ENCODE peak calls at places on chromosomes 5 and 9, in four cellular contexts. One of them, this sample, is unnamed.

GRCh38 chr5:141560725-141561483 is 57.9 kb downstream of the DIAPH1 start:
- DNase-seq in pancreas: peak
- DNase-seq in H9: peak
- DNase-seq in IMR-90: peak
- DNase-seq in this sample: peak

GRCh38 chr9:111959960-111960359 is 63.3 kb downstream of the UGCG start:
- DNase-seq in IMR-90: peak
- DNase-seq in pancreas: no peak
- DNase-seq in H9: no peak
- DNase-seq in this sample: no peak

GRCh38 chr5:6832994-6833393 is 119.8 kb downstream of the TENT4A start:
- DNase-seq in IMR-90: no peak
- DNase-seq in H9: no peak
- DNase-seq in pancreas: no peak
- DNase-seq in this sample: no peak

GRCh38 chr5:135834639-135835529 is at the start of gene SLC25A48:
- DNase-seq in pancreas: peak
- DNase-seq in IMR-90: peak
- DNase-seq in H9: peak
- DNase-seq in this sample: no peak

GRCh38 chr9:18459958-18460584 is 13.9 kb upstream of the ADAMTSL1 start:
- DNase-seq in H9: no peak
- DNase-seq in IMR-90: peak
- DNase-seq in pancreas: no peak
- DNase-seq in this sample: peak

GRCh38 chr9:751137-752051 is 90.1 kb upstream of the DMRT1 start:
- DNase-seq in H9: no peak
- DNase-seq in IMR-90: peak
- DNase-seq in pancreas: no peak
- DNase-seq in this sample: peak

GRCh38 chr9:98109052-98109451 is 10.0 kb downstream of the TRIM14 start:
- DNase-seq in IMR-90: no peak
- DNase-seq in H9: no peak
- DNase-seq in pancreas: no peak
- DNase-seq in this sample: no peak

GRCh38 chr9:93091453-93092081 is 4.5 kb upstream of the CARD19 start:
- DNase-seq in IMR-90: peak
- DNase-seq in H9: peak
- DNase-seq in pancreas: no peak
- DNase-seq in this sample: peak

GRCh38 chr9:102101723-102102122 is 363.3 kb upstream of the GRIN3A start:
- DNase-seq in IMR-90: no peak
- DNase-seq in pancreas: no peak
- DNase-seq in H9: no peak
- DNase-seq in this sample: no peak

GRCh38 chr5:5881294-5881693 is 458.8 kb downstream of the ICE1 start:
- DNase-seq in IMR-90: no peak
- DNase-seq in H9: peak
- DNase-seq in pancreas: no peak
- DNase-seq in this sample: no peak

GRCh38 chr5:137155621-137156020 is 343.5 kb downstream of the SPOCK1 start:
- DNase-seq in IMR-90: no peak
- DNase-seq in pancreas: no peak
- DNase-seq in H9: peak
- DNase-seq in this sample: no peak

GRCh38 chr9:33856247-33856646 is 39.3 kb downstream of the UBE2R2 start:
- DNase-seq in H9: no peak
- DNase-seq in IMR-90: no peak
- DNase-seq in pancreas: no peak
- DNase-seq in this sample: no peak

GRCh38 chr9:89315482-89315881 is 2.8 kb upstream of the SECISBP2 start:
- DNase-seq in H9: no peak
- DNase-seq in IMR-90: no peak
- DNase-seq in pancreas: no peak
- DNase-seq in this sample: no peak

GRCh38 chr5:56698463-56699381 is 116.6 kb upstream of the MAP3K1 start:
- DNase-seq in pancreas: no peak
- DNase-seq in IMR-90: no peak
- DNase-seq in H9: no peak
- DNase-seq in this sample: no peak

GRCh38 chr5:75368391-75368790 is 31.4 kb downstream of the HMGCR start:
- DNase-seq in pancreas: no peak
- DNase-seq in H9: no peak
- DNase-seq in IMR-90: peak
- DNase-seq in this sample: peak

GRCh38 chr5:163379298-163380155 is 57.9 kb upstream of the CCNG1 start:
- DNase-seq in H9: no peak
- DNase-seq in pancreas: no peak
- DNase-seq in IMR-90: peak
- DNase-seq in this sample: peak

GRCh38 chr9:133888048-133888778 is 103.9 kb downstream of the VAV2 start:
- DNase-seq in pancreas: no peak
- DNase-seq in H9: no peak
- DNase-seq in IMR-90: no peak
- DNase-seq in this sample: no peak

GRCh38 chr9:115296831-115297565 is 179.0 kb upstream of the TNC start:
- DNase-seq in pancreas: no peak
- DNase-seq in H9: peak
- DNase-seq in IMR-90: no peak
- DNase-seq in this sample: peak

GRCh38 chr9:109745335-109746283 is 34.4 kb upstream of the PALM2AKAP2 start:
- DNase-seq in pancreas: no peak
- DNase-seq in IMR-90: peak
- DNase-seq in H9: no peak
- DNase-seq in this sample: no peak

GRCh38 chr9:109320338-109320733 is 523 bp downstream of the EPB41L4B start:
- DNase-seq in IMR-90: no peak
- DNase-seq in H9: no peak
- DNase-seq in pancreas: peak
- DNase-seq in this sample: no peak

GRCh38 chr9:136344544-136345280 is 17.4 kb downstream of the GPSM1 start:
- DNase-seq in H9: no peak
- DNase-seq in pancreas: peak
- DNase-seq in IMR-90: no peak
- DNase-seq in this sample: no peak

GRCh38 chr5:84382363-84383295 is 2.1 kb downstream of the EDIL3 start:
- DNase-seq in IMR-90: peak
- DNase-seq in pancreas: peak
- DNase-seq in H9: peak
- DNase-seq in this sample: no peak

GRCh38 chr9:105401651-105402050 is 46.2 kb upstream of the FSD1L start:
- DNase-seq in pancreas: no peak
- DNase-seq in H9: no peak
- DNase-seq in IMR-90: peak
- DNase-seq in this sample: peak
- TF ChIP-seq CTCF in pancreas: no peak
- TF ChIP-seq CTCF in H9: peak
- TF ChIP-seq CTCF in IMR-90: peak
- TF ChIP-seq CTCF in this sample: peak

DNA sequence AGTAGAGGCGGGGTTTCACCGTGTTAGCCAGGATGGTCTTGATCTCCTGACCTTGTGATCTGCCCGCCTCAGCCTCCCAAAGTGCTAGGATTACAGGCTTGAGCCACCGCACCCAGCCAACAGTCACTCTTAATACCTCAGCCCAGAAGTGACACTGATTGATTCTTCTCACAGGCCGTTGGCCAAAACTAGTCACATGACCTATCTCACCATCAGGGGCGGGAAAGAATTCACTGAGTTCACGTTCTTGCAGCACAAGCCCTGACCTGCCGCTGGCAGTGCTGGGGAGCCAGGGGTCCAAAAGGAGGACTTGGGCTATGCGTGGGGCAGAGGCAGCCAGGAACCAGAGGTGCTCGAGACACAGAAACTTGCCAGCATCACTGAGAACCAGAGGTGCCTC is 55.0 kb upstream of the CPLX2 start:
- DNase-seq in pancreas: no peak
- DNase-seq in IMR-90: no peak
- DNase-seq in H9: no peak
- DNase-seq in this sample: no peak
- TF ChIP-seq CTCF in pancreas: no peak
- TF ChIP-seq CTCF in IMR-90: no peak
- TF ChIP-seq CTCF in H9: no peak
- TF ChIP-seq CTCF in this sample: no peak

GRCh38 chr5:19555876-19556275 is 432.1 kb downstream of the CDH18 start:
- DNase-seq in H9: no peak
- DNase-seq in pancreas: no peak
- DNase-seq in IMR-90: no peak
- DNase-seq in this sample: no peak

GRCh38 chr5:19555436-19555835 is 432.6 kb downstream of the CDH18 start:
- DNase-seq in pancreas: no peak
- DNase-seq in H9: no peak
- DNase-seq in IMR-90: no peak
- DNase-seq in this sample: no peak

GRCh38 chr5:19554524-19554923 is 433.5 kb downstream of the CDH18 start:
- DNase-seq in pancreas: no peak
- DNase-seq in IMR-90: no peak
- DNase-seq in H9: no peak
- DNase-seq in this sample: no peak
- TF ChIP-seq CTCF in pancreas: no peak
- TF ChIP-seq CTCF in IMR-90: no peak
- TF ChIP-seq CTCF in H9: peak
- TF ChIP-seq CTCF in this sample: no peak

GRCh38 chr9:117723986-117724654 is 19.9 kb downstream of the TLR4 start:
- DNase-seq in IMR-90: no peak
- DNase-seq in H9: no peak
- DNase-seq in pancreas: no peak
- DNase-seq in this sample: no peak
- TF ChIP-seq CTCF in IMR-90: no peak
- TF ChIP-seq CTCF in H9: no peak
- TF ChIP-seq CTCF in pancreas: no peak
- TF ChIP-seq CTCF in this sample: no peak

GRCh38 chr5:176877793-176878331 is 21.3 kb downstream of the HK3 start:
- DNase-seq in pancreas: no peak
- DNase-seq in IMR-90: no peak
- DNase-seq in H9: no peak
- DNase-seq in this sample: no peak

GRCh38 chr5:176879663-176880392 is 19.3 kb downstream of the HK3 start:
- DNase-seq in pancreas: no peak
- DNase-seq in H9: no peak
- DNase-seq in IMR-90: no peak
- DNase-seq in this sample: no peak

GRCh38 chr5:176876506-176877431 is 22.4 kb downstream of the HK3 start:
- DNase-seq in IMR-90: no peak
- DNase-seq in pancreas: no peak
- DNase-seq in H9: no peak
- DNase-seq in this sample: no peak

GRCh38 chr5:176878906-176879662 is 20.1 kb downstream of the HK3 start:
- DNase-seq in H9: no peak
- DNase-seq in pancreas: no peak
- DNase-seq in IMR-90: no peak
- DNase-seq in this sample: no peak

GRCh38 chr5:176878463-176878862 is 20.7 kb downstream of the HK3 start:
- DNase-seq in H9: no peak
- DNase-seq in pancreas: no peak
- DNase-seq in IMR-90: no peak
- DNase-seq in this sample: no peak
- TF ChIP-seq CTCF in H9: no peak
- TF ChIP-seq CTCF in pancreas: no peak
- TF ChIP-seq CTCF in IMR-90: no peak
- TF ChIP-seq CTCF in this sample: no peak

DNA sequence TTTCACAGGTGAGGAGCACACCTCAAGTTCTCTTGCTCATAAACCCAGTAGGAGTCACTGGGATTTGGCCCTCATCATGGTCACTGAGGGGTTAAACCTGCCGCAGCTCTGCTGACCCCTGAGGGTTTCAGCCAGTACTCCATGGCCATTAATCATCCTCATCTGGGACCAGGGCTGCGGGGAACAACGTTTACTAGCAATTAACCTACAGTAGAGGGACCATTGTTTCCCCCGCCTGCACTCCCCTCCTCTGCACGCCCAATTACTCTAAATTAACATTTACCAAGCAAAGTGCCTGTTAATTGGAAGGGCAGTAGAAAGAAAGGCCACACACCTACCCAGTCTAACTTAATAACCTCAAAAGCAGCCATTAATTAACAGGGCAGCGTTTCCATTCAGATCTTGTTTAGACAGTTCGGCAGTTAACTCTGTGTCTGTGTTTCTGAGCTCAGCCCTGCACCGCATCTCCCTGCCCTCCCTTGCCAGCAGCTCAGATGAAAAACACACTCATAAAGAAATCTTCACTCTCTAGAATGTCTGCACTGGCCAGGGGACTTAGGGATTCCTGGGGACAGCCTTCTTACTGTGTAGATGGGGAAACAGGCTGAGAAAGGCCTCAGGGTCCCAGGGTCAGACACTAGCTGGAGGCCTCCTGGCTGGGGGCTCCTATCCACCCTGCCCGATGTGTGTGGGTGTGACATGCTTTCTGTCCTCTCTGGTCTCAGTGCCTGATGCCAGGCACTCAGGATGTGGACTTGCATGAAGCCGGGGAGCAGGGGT is 51.6 kb downstream of the ALG2 start:
- DNase-seq in pancreas: no peak
- DNase-seq in IMR-90: no peak
- DNase-seq in H9: peak
- DNase-seq in this sample: no peak
- TF ChIP-seq CTCF in pancreas: no peak
- TF ChIP-seq CTCF in IMR-90: no peak
- TF ChIP-seq CTCF in H9: peak
- TF ChIP-seq CTCF in this sample: peak

GRCh38 chr5:171157233-171157632 is 151.8 kb upstream of the TLX3 start:
- DNase-seq in H9: no peak
- DNase-seq in IMR-90: no peak
- DNase-seq in pancreas: no peak
- DNase-seq in this sample: no peak

GRCh38 chr5:171149333-171149732 is 159.7 kb upstream of the TLX3 start:
- DNase-seq in H9: no peak
- DNase-seq in IMR-90: no peak
- DNase-seq in pancreas: no peak
- DNase-seq in this sample: no peak

GRCh38 chr5:171149772-171150171 is 159.3 kb upstream of the TLX3 start:
- DNase-seq in pancreas: no peak
- DNase-seq in H9: no peak
- DNase-seq in IMR-90: no peak
- DNase-seq in this sample: no peak

GRCh38 chr5:171155621-171156020 is 153.4 kb upstream of the TLX3 start:
- DNase-seq in H9: no peak
- DNase-seq in IMR-90: peak
- DNase-seq in pancreas: no peak
- DNase-seq in this sample: peak

GRCh38 chr5:171152382-171152781 is 156.7 kb upstream of the TLX3 start:
- DNase-seq in pancreas: no peak
- DNase-seq in H9: no peak
- DNase-seq in IMR-90: peak
- DNase-seq in this sample: peak
- TF ChIP-seq CTCF in pancreas: no peak
- TF ChIP-seq CTCF in H9: peak
- TF ChIP-seq CTCF in IMR-90: peak
- TF ChIP-seq CTCF in this sample: peak